ENCODE peak calls at places on chromosome 15, in nine cellular contexts. J is OCI-LY7; M is heart right ventricle; O is right cardiac atrium; Y is IMR-90; I is GM23248; C is DND-41; G is A549; L is naive thymus-derived CD4-positive, alpha-beta T cell. S is an unnamed sample.

GRCh38 chr15:38029741-38030140 is 95.3 kb downstream of the TMCO5A start:
- DNase-seq in J (no peak), M (no peak), O (no peak), Y (peak; percentile 86), I (no peak), C (no peak), G (no peak), L (no peak), S (no peak)

GRCh38 chr15:63072809-63073277 is 30.3 kb downstream of the TPM1 start:
- DNase-seq in J (no peak), M (no peak), O (no peak), Y (no peak), I (peak; percentile 40), C (no peak), G (peak; percentile 48), L (no peak), S (no peak)

GRCh38 chr15:73753250-73754130 is at the start of gene INSYN1:
- DNase-seq in J (no peak), M (peak; percentile 55), O (peak; percentile 89), Y (no peak), I (peak; percentile 82), C (no peak), G (no peak), L (no peak), S (peak; percentile 20)

GRCh38 chr15:87496109-87496508 is 760.4 kb downstream of the NTRK3 start:
- DNase-seq in J (no peak), M (no peak), O (no peak), Y (no peak), I (no peak), C (no peak), G (no peak), L (no peak), S (no peak)

GRCh38 chr15:42802168-42802567 is 65.2 kb upstream of the CDAN1 start:
- DNase-seq in J (no peak), M (no peak), O (no peak), Y (no peak), I (no peak), C (no peak), G (no peak), L (no peak), S (no peak)

GRCh38 chr15:60840306-60840702 is 361.4 kb upstream of the ICE2 start:
- DNase-seq in J (no peak), M (no peak), O (no peak), Y (peak; percentile 49), I (peak; percentile 77), C (no peak), G (no peak), L (no peak), S (no peak)

GRCh38 chr15:29094711-29095110 is 174.9 kb downstream of the NSMCE3 start:
- DNase-seq in J (no peak), M (no peak), O (no peak), Y (no peak), I (no peak), C (no peak), G (no peak), L (no peak), S (no peak)

GRCh38 chr15:100713163-100713867 is 110.9 kb downstream of the ASB7 start:
- DNase-seq in J (no peak), M (no peak), O (no peak), Y (peak; percentile 79), I (peak; percentile 71), C (no peak), G (peak; percentile 90), L (no peak), S (no peak)

GRCh38 chr15:55954862-55955605 is 38.4 kb downstream of the NEDD4 start:
- DNase-seq in J (no peak), M (no peak), O (no peak), Y (no peak), I (no peak), C (no peak), G (no peak), L (no peak), S (no peak)

GRCh38 chr15:67190813-67191212 is 63.6 kb downstream of the AAGAB start:
- DNase-seq in J (no peak), M (no peak), O (no peak), Y (peak; percentile 0), I (no peak), C (no peak), G (peak; percentile 54), L (no peak), S (no peak)
- H3K27ac ChIP-seq in J (no peak overlapping the region), M (no peak overlapping the region), O (peak overlapping the region; percentile 79), Y (no peak overlapping the region), I (no peak overlapping the region), C (no peak overlapping the region), G (no peak overlapping the region), L (no peak overlapping the region), S (no peak overlapping the region)

DNA sequence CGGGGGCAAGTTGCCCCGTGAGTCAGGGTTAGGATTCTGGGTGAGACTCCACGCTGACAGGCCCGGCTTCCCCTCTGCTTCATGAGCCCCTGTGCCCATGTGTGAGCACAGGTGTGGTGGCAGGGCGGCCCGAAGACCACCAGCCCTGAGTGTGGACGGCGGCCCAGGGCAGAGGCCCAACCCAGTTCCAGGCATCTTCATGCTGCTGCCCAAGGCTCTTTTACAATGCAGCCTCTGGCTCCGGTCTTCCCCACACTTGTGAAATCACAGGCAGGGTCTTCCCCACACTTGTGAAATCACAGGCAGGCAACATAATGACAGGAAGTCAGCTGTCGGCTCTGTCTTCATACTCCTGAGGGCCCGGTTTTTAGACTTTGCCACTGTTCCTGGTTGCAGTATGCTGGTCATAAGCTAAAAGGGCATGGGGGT is 78.8 kb downstream of the AAGAB start:
- DNase-seq in J (no peak), M (no peak), O (peak; percentile 63), Y (peak; percentile 69), I (peak; percentile 52), C (no peak), G (no peak), L (no peak), S (no peak)
- H3K27ac ChIP-seq in J (no peak overlapping the region), M (no peak overlapping the region), O (no peak overlapping the region), Y (peak overlapping the region; percentile 78), I (peak overlapping the region; percentile 23), C (no peak overlapping the region), G (peak overlapping the region; percentile 74), L (no peak overlapping the region), S (no peak overlapping the region)

GRCh38 chr15:90153658-90154057 is 47.5 kb upstream of the SEMA4B start:
- DNase-seq in J (no peak), M (no peak), O (no peak), Y (no peak), I (no peak), C (no peak), G (no peak), L (no peak), S (no peak)

GRCh38 chr15:90149609-90150340 is 47.5 kb upstream of the IDH2 start:
- DNase-seq in J (no peak), M (no peak), O (no peak), Y (no peak), I (no peak), C (no peak), G (no peak), L (no peak), S (no peak)

GRCh38 chr15:90151989-90152645 is 49.0 kb upstream of the SEMA4B start:
- DNase-seq in J (no peak), M (no peak), O (no peak), Y (no peak), I (no peak), C (no peak), G (no peak), L (no peak), S (peak; percentile 38)

GRCh38 chr15:90154861-90155626 is 46.1 kb upstream of the SEMA4B start:
- DNase-seq in J (no peak), M (no peak), O (no peak), Y (peak; percentile 95), I (peak; percentile 64), C (no peak), G (peak; percentile 96), L (no peak), S (no peak)

DNA sequence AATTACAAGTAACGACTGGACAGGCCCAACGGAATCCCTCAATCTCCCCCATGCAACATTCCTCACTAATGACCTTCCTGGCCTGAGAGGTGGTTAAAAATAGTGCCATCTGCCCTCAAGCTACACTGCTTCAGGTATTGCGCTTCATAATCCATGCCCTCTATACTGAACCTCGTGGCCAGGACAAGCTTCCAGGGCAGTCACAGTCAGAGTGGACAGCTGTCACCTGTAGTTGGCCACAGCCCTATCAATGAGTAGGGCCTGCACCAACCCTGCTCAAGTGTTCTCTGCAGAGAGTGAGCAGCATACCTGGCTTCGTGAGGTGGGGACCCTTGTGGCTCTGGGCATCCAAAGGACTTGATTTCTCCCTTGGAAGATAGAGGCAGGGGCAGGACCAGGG is 46.9 kb upstream of the SEMA4B start:
- DNase-seq in J (no peak), M (no peak), O (no peak), Y (no peak), I (no peak), C (no peak), G (no peak), L (no peak), S (no peak)
- H3K27ac ChIP-seq in J (no peak overlapping the region), M (no peak overlapping the region), O (no peak overlapping the region), Y (no peak overlapping the region), I (no peak overlapping the region), C (no peak overlapping the region), G (peak overlapping the region; percentile 70), L (no peak overlapping the region), S (no peak overlapping the region)

GRCh38 chr15:81274255-81274654 is 49.7 kb downstream of the STARD5 start:
- DNase-seq in J (no peak), M (no peak), O (no peak), Y (no peak), I (no peak), C (no peak), G (no peak), L (no peak), S (no peak)

GRCh38 chr15:81277851-81278250 is 46.1 kb downstream of the STARD5 start:
- DNase-seq in J (no peak), M (no peak), O (no peak), Y (no peak), I (no peak), C (no peak), G (no peak), L (no peak), S (no peak)

GRCh38 chr15:81274932-81275341 is 49.0 kb downstream of the STARD5 start:
- DNase-seq in J (peak; percentile 89), M (peak; percentile 84), O (peak; percentile 86), Y (peak; percentile 86), I (peak; percentile 81), C (peak; percentile 75), G (peak; percentile 80), L (peak; percentile 76), S (peak; percentile 34)

GRCh38 chr15:81276967-81277366 is 47.0 kb downstream of the STARD5 start:
- DNase-seq in J (no peak), M (no peak), O (no peak), Y (no peak), I (no peak), C (no peak), G (no peak), L (no peak), S (no peak)

DNA sequence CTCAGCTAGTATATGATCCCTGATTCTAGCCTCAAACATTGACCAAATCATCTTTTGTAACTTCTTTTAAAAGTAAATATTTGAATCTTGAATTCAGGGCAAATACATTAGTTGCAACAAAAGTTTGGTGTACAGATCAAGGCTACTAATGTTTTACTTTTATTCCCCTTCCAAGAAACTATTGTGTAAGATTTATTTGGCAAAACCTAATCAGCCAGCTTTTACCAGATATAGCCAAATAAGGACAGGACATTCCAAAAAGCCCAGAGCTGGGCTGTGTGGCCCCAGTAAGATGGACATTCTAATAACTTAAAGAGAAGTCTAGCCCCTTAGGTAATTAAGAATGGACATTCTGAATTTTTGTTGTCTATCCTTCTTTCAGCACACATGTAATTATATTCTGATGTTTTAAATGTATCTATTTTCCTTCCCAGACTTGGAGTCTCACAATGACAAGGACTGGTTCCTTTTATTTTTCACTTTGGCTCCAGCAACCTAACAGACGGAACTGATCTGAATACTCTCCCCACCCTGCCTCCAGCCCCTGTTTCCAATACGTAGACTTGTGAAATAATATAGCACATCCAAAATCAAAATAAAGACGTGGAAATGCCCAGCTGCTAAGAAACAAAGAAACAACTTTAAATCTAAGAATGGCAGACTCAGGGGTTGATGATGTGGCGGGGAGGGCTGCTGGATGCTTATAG is 48.1 kb downstream of the STARD5 start:
- DNase-seq in J (no peak), M (no peak), O (no peak), Y (peak; percentile 17), I (peak; percentile 21), C (no peak), G (no peak), L (no peak), S (no peak)
- H3K27ac ChIP-seq in J (no peak overlapping the region), M (no peak overlapping the region), O (peak overlapping the region; percentile 51), Y (peak overlapping the region; percentile 85), I (no peak overlapping the region), C (no peak overlapping the region), G (no peak overlapping the region), L (peak overlapping the region; percentile 52), S (no peak overlapping the region)